ENCODE peak calls at places on chromosomes 3 and 15, in nine cellular contexts. A is esophagus squamous epithelium, R is heart left ventricle, Y is adrenal gland, B is breast epithelium, U is Peyer's patch, P is stomach, E is IMR-90, Z is HCT116. N is an unnamed sample.

GRCh38 chr3:49841126-49841525 is 15.2 kb downstream of the TRAIP start:
- DNase-seq in B (no peak), Z (peak; percentile 33), U (peak; percentile 55), A (no peak), P (no peak), Y (no peak), R (no peak), E (no peak), N (no peak)

GRCh38 chr15:85639752-85640381 is 154.9 kb downstream of the KLHL25 start:
- DNase-seq in E (peak; percentile 72), P (no peak), Z (no peak), U (no peak), A (no peak), R (no peak), Y (no peak), B (no peak), N (no peak)

GRCh38 chr3:195286115-195286872 is 15.3 kb upstream of the XXYLT1 start:
- DNase-seq in U (no peak), P (no peak), R (no peak), E (peak; percentile 88), A (no peak), Y (no peak), B (no peak), Z (no peak), N (no peak)

GRCh38 chr3:111547645-111548044 is 5.6 kb downstream of the CD96 start:
- DNase-seq in Y (no peak), Z (no peak), P (no peak), E (no peak), R (no peak), B (no peak), U (peak; percentile 74), A (no peak), N (no peak)

GRCh38 chr3:128919988-128920387 is 40.6 kb downstream of the ACAD9 start:
- DNase-seq in P (no peak), Z (no peak), R (no peak), A (no peak), Y (no peak), U (peak; percentile 21), B (no peak), E (no peak), N (no peak)

GRCh38 chr3:108251844-108252243 is 29.6 kb upstream of the IFT57 start:
- DNase-seq in Y (no peak), E (no peak), Z (no peak), B (no peak), U (no peak), R (no peak), A (no peak), P (no peak), N (no peak)

GRCh38 chr15:82129769-82130168 is 84.0 kb upstream of the MEX3B start:
- DNase-seq in E (peak; percentile 96), U (no peak), Y (no peak), A (no peak), R (no peak), B (no peak), P (no peak), Z (no peak), N (no peak)

GRCh38 chr3:150544040-150544439 is 2.3 kb downstream of the SERP1 start:
- DNase-seq in A (no peak), Z (no peak), E (peak; percentile 80), P (no peak), R (no peak), B (no peak), U (no peak), Y (no peak), N (no peak)

GRCh38 chr3:120908803-120909601 is 997 bp downstream of the STXBP5L start:
- DNase-seq in Z (no peak), Y (peak; percentile 37), U (no peak), B (no peak), A (no peak), E (no peak), R (peak; percentile 21), P (no peak), N (peak; percentile 49)

GRCh38 chr3:127848131-127849129 is 26.1 kb upstream of the MGLL start:
- DNase-seq in R (no peak), E (peak; percentile 18), U (no peak), Z (no peak), B (no peak), A (no peak), P (no peak), Y (no peak), N (peak; percentile 41)

GRCh38 chr3:177358968-177359600 is 161.8 kb upstream of the TBL1XR1 start:
- DNase-seq in R (peak; percentile 49), U (peak; percentile 83), B (no peak), E (no peak), P (peak; percentile 41), Y (peak; percentile 56), A (peak; percentile 11), Z (peak; percentile 44), N (peak; percentile 51)

GRCh38 chr3:194306771-194307640 is 44.1 kb downstream of the CPN2 start:
- DNase-seq in Z (no peak), B (no peak), R (no peak), E (no peak), U (peak; percentile 57), Y (no peak), P (no peak), A (no peak), N (peak; percentile 67)

GRCh38 chr3:16357698-16358097 is 92.7 kb downstream of the OXNAD1 start:
- DNase-seq in Y (no peak), A (no peak), R (peak; percentile 52), Z (no peak), E (no peak), P (no peak), B (no peak), U (no peak), N (no peak)

DNA sequence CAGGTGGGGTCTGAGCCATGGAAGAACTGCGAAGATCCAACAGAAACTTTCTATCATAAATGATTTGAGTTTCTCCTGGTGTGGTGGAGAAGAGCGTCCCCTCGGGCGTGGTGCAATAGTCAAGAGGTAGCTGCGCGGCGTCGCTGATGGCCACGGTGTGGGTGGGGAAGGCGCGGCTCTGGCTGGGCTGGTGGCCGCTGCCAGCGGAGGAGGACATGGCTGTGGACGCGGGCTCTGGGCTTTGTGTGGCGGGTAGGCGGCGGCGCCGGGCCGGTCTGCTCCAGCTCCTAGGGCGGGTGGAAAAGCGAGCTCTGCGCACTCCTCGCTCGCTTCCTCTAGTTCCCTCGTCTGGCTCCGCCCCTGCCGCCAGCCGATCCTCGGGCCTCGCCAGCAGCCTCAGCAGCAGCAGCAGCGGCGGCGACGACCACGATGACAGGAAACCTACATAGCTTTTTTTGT is 5.9 kb downstream of the STARD9 start:
- DNase-seq in R (peak; percentile 94), U (peak; percentile 94), E (peak; percentile 68), Y (peak; percentile 81), B (peak; percentile 74), A (peak; percentile 21), P (peak; percentile 88), Z (no peak), N (peak; percentile 86)
- H3K27ac ChIP-seq in R (peak overlapping the region; percentile 70), U (peak overlapping the region; percentile 82), E (peak overlapping the region; percentile 47), Y (peak overlapping the region; percentile 30), B (peak overlapping the region; percentile 85), A (peak overlapping the region; percentile 75), P (peak overlapping the region; percentile 54), Z (no peak overlapping the region), N (peak overlapping the region; percentile 25)

DNA sequence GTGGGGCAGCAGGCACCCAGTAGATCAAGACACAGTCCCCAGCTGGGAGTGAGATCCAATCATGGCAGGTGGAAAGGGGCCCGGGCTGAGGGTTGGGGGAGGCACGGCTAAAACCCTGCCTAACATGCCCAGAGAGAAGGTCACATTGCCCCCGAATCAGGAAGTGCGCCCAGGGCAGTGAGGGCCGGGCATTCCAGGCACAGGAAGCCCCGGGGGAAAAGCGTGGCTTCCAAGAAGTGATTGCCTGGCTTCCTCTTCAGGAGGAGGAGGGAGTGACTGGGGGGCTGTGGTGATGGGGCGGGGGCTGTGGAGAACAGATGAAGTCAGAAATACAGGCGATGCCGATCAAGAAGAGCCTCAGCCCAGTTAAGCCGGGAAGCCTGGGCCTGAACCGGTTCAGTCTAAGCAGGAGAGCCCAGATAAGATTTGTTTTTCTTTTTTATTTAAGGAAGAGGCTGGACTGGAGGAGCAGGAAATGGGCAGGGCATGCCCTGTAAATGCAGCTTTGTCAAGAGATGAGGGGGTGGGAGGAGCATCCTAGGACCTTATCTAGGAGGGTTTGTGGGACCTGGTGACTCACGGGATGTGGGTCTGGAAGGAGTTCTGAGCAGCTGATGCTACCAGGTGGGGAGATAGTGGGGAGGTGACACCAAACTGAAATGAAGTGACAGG is 83.9 kb downstream of the CHSY1 start:
- DNase-seq in P (peak; percentile 42), R (peak; percentile 88), U (peak; percentile 57), Y (peak; percentile 58), Z (peak; percentile 31), E (peak; percentile 97), A (peak; percentile 16), B (no peak), N (peak; percentile 40)
- TF ChIP-seq POLR2A in P (no peak), R (no peak), U (no peak), Y (peak; percentile 12), Z (no peak), E (no peak), A (no peak), B (no peak), N (no peak)

DNA sequence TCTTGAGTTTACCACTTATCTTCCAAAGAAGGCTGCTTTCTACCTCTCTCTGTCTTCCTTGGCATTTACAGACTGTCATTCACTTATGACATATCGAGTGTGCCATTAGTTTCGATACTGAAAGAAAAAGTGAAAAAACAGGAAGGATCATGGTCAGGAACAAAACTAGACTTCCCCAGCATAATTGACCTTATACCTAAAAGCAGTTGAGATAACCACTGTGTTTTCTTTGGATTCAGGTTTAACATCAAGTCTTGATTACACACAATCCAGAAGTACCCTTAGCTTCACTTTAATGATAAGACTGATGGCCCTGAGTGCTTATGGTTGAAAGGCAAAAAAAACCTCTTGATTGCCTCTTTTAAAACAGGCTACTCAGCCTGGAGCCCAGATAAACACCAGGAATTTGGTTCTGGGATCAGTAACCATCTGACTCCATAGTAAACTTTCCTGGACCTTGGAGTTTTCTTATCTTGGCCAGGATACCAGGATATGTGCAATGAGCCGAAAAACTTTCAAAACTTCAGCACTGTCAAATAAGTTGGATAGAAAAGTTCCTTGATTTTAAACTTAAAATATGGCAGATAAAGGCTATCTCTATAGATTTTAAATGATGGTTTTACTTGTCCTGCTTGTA is 5.0 kb upstream of the UACA start:
- DNase-seq in P (no peak), A (no peak), Y (no peak), B (no peak), E (no peak), Z (no peak), R (no peak), U (no peak), N (no peak)
- H3K27ac ChIP-seq in P (no peak overlapping the region), A (no peak overlapping the region), Y (no peak overlapping the region), B (no peak overlapping the region), E (no peak overlapping the region), Z (no peak overlapping the region), R (no peak overlapping the region), U (peak overlapping the region; percentile 42), N (peak overlapping the region; percentile 34)

DNA sequence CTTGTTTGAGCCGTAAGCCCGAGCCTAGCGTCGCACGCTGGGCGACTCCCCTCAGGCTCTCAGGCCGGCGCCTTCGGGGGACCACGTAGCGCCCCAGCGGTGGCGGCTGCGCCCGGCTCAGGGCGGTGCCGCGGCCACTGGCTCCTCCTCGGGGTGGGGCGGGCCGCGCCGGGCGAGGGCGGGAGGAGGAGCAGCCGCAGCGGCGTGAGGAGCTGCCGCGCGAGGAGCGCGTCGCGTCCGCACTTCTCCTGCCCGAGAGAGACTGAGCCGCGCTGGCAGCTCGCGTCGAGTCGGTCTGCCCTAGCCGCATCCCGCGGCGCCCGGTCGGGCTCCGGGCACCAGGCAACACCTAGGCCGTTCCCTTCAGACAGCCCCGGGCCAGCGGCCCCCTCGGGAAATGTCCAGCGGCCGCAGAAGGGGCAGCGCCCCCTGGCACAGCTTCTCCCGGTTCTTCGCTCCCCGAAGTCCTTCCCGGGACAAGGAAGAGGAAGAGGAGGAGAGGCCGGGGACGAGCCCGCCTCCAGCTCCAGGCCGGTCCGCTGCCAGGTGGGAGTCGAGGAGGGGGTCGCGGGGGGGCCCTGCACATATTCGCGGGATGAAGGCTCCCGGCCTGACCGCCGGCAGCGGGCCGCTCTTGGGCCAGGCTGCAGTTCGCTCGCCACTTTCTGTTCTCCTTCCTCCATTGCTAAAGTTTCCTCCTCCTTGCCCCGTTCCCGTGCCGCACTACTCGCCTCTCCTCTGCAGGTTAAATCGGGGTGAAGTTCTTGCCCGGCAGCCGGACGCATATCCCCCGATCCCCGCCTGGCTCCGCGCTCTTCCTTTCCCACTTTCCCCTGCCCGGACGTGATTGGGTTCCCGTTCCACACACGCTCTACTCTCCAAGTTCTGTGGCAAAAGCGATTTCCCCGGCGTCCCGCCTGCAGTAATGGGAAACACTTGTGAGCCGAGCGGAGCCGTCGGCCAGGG is at the start of gene CRYBG3:
- DNase-seq in U (peak; percentile 89), B (peak; percentile 80), P (peak; percentile 84), Z (peak; percentile 35), R (peak; percentile 89), Y (peak; percentile 86), E (peak; percentile 75), A (peak; percentile 12), N (peak; percentile 84)
- TF ChIP-seq POLR2A in U (peak; percentile 66), B (peak; percentile 63), P (no peak), Z (no peak), R (peak; percentile 39), Y (peak; percentile 88), E (peak; percentile 81), A (peak; percentile 89), N (no peak)